ENCODE peak calls at places on chromosomes 4 and X, in eight cellular contexts. R, S, O, D, A, N, B and M are unnamed samples.

GRCh38 chr4:128600410-128600809 is 209.1 kb upstream of the JADE1 start:
- DNase-seq in N (no peak), A (peak; percentile 78), O (peak; percentile 25), D (no peak), R (no peak), B (no peak), S (peak; percentile 16), M (peak; percentile 12)

GRCh38 chr4:107618656-107619055 is 101.4 kb downstream of the PAPSS1 start:
- DNase-seq in O (no peak), B (no peak), S (no peak), R (no peak), D (no peak), A (no peak), N (no peak), M (no peak)

GRCh38 chr4:159227984-159228383 is 125.1 kb downstream of the RAPGEF2 start:
- DNase-seq in D (peak; percentile 87), B (peak; percentile 21), S (peak; percentile 10), R (no peak), A (peak; percentile 95), O (peak; percentile 44), N (no peak), M (peak; percentile 54)

GRCh38 chrX:103628386-103629290 is at the start of gene TCEAL1:
- DNase-seq in A (peak; percentile 31), N (peak; percentile 62), O (peak; percentile 65), R (peak; percentile 1), B (peak; percentile 33), S (peak; percentile 21), D (peak; percentile 48), M (peak; percentile 26)

GRCh38 chr4:157763490-157763889 is 409.3 kb downstream of the GASK1B start:
- DNase-seq in R (no peak), D (no peak), S (no peak), A (no peak), B (no peak), O (no peak), N (no peak), M (no peak)

GRCh38 chr4:79397951-79398350 is 10.1 kb downstream of the GK2 start:
- DNase-seq in O (no peak), S (no peak), A (no peak), D (no peak), N (no peak), R (no peak), B (no peak), M (no peak)

GRCh38 chr4:49044270-49044669 is 58.2 kb downstream of the CWH43 start:
- DNase-seq in B (no peak), S (no peak), O (no peak), N (no peak), D (no peak), A (no peak), R (no peak), M (no peak)

GRCh38 chrX:108165349-108166111 is 74.0 kb downstream of the ATG4A start:
- DNase-seq in B (peak; percentile 19), N (no peak), S (no peak), O (peak; percentile 26), R (no peak), D (peak; percentile 37), A (peak; percentile 64), M (no peak)

GRCh38 chr4:76895619-76896018 is 2.3 kb downstream of the SOWAHB start:
- DNase-seq in R (no peak), A (no peak), O (no peak), D (no peak), S (no peak), B (no peak), N (no peak), M (no peak)